ENCODE peak calls at places on chromosomes 1 and 21, in five cellular contexts. U, I, M, H and B are unnamed samples.

GRCh38 chr1:27607239-27607804 is 3.4 kb upstream of the AHDC1 start:
- DNase-seq in U (no peak), I (no peak), M (no peak), H (no peak), B (no peak)

GRCh38 chr1:226520640-226521355 is 27.8 kb upstream of the STUM start:
- DNase-seq in U (no peak), I (no peak), M (no peak), H (no peak), B (no peak)

GRCh38 chr1:226606311-226607267 is 58.0 kb downstream of the STUM start:
- DNase-seq in U (no peak), I (no peak), M (no peak), H (no peak), B (no peak)

GRCh38 chr21:40516336-40516735 is 330.6 kb downstream of the DSCAM start:
- DNase-seq in U (no peak), I (no peak), M (no peak), H (no peak), B (no peak)

GRCh38 chr1:160866001-160866704 is 3.5 kb upstream of the CD244 start:
- DNase-seq in U (no peak), I (no peak), M (no peak), H (no peak), B (no peak)

GRCh38 chr1:157137051-157137772 is 983 bp downstream of the ETV3 start:
- DNase-seq in U (no peak), I (no peak), M (no peak), H (no peak), B (no peak)

GRCh38 chr1:206575894-206576737 is 36.1 kb downstream of the EIF2D start:
- DNase-seq in U (no peak), I (no peak), M (no peak), H (no peak), B (no peak)

GRCh38 chr1:7616953-7617352 is 154.1 kb upstream of the VAMP3 start:
- DNase-seq in U (peak), I (no peak), M (no peak), H (no peak), B (no peak)

GRCh38 chr1:172885976-172886375 is 164.8 kb downstream of the TNFSF18 start:
- DNase-seq in U (no peak), I (no peak), M (no peak), H (no peak), B (no peak)

GRCh38 chr21:39867198-39867650 is at the start of gene PCP4:
- DNase-seq in U (no peak), I (peak), M (peak), H (no peak), B (peak)

GRCh38 chr1:39258146-39258924 is 53.8 kb downstream of the MACF1 start:
- DNase-seq in U (no peak), I (peak), M (peak), H (no peak), B (peak)

GRCh38 chr1:40404670-40405462 is 31.3 kb downstream of the SMAP2 start:
- DNase-seq in U (no peak), I (no peak), M (no peak), H (no peak), B (peak)

GRCh38 chr1:230832466-230832865 is 35.9 kb downstream of the C1orf198 start:
- DNase-seq in U (no peak), I (no peak), M (no peak), H (no peak), B (no peak)

GRCh38 chr1:115191691-115192090 is 102.4 kb upstream of the TSPAN2 start:
- DNase-seq in U (no peak), I (no peak), M (no peak), H (no peak), B (no peak)

GRCh38 chr1:63729227-63729620 is 44.6 kb upstream of the ROR1 start:
- DNase-seq in U (no peak), I (no peak), M (no peak), H (no peak), B (no peak)

GRCh38 chr1:90726716-90727480 is 9.8 kb upstream of the BARHL2 start:
- DNase-seq in U (no peak), I (no peak), M (no peak), H (no peak), B (no peak)

GRCh38 chr1:165434264-165434663 is 10.7 kb downstream of the RXRG start:
- DNase-seq in U (no peak), I (no peak), M (no peak), H (no peak), B (no peak)

GRCh38 chr1:233635765-233636502 is 22.0 kb downstream of the KCNK1 start:
- DNase-seq in U (no peak), I (no peak), M (no peak), H (no peak), B (peak)

GRCh38 chr1:56452027-56453011 is 127.0 kb downstream of the PLPP3 start:
- DNase-seq in U (no peak), I (no peak), M (no peak), H (no peak), B (no peak)

GRCh38 chr1:200179126-200179780 is 151.7 kb downstream of the NR5A2 start:
- DNase-seq in U (no peak), I (no peak), M (no peak), H (no peak), B (no peak)

GRCh38 chr1:75542818-75543570 is 67.9 kb downstream of the SLC44A5 start:
- DNase-seq in U (no peak), I (no peak), M (no peak), H (no peak), B (no peak)

GRCh38 chr1:64183380-64183984 is 19.9 kb upstream of the UBE2U start:
- DNase-seq in U (no peak), I (no peak), M (no peak), H (no peak), B (no peak)

GRCh38 chr1:5992814-5993552 is 758 bp upstream of the NPHP4 start:
- DNase-seq in U (no peak), I (no peak), M (no peak), H (no peak), B (no peak)

GRCh38 chr1:60904079-60904852 is 178.1 kb upstream of the NFIA start:
- DNase-seq in U (no peak), I (no peak), M (no peak), H (no peak), B (no peak)

GRCh38 chr1:90114521-90115141 is 119.7 kb downstream of the ZNF326 start:
- DNase-seq in U (no peak), I (no peak), M (no peak), H (no peak), B (peak)

GRCh38 chr1:184739796-184740195 is 14.9 kb downstream of the EDEM3 start:
- DNase-seq in U (no peak), I (no peak), M (no peak), H (no peak), B (no peak)

GRCh38 chr1:77056525-77056924 is 162.7 kb downstream of the PIGK start:
- DNase-seq in U (no peak), I (no peak), M (no peak), H (no peak), B (no peak)

GRCh38 chr1:53061123-53061858 is 722 bp upstream of the PODN start:
- DNase-seq in U (peak), I (no peak), M (no peak), H (no peak), B (no peak)

GRCh38 chr1:159960721-159961381 is 6.8 kb upstream of the SLAMF9 start:
- DNase-seq in U (no peak), I (no peak), M (no peak), H (no peak), B (peak)

GRCh38 chr21:45320261-45320990 is 32.7 kb upstream of the POFUT2 start:
- DNase-seq in U (peak), I (no peak), M (no peak), H (no peak), B (no peak)

GRCh38 chr1:153548722-153549695 is at the start of gene S100A3:
- DNase-seq in U (peak), I (peak), M (no peak), H (no peak), B (peak)

GRCh38 chr1:77739235-77739634 is 20.4 kb downstream of the USP33 start:
- DNase-seq in U (no peak), I (no peak), M (no peak), H (no peak), B (no peak)